ENCODE peak calls at places on chromosomes 13 and 19, in ten cellular contexts. One of them, this sample, is unnamed.

GRCh38 chr19:45443462-45444317 is 20.0 kb upstream of the ERCC1 start:
- DNase-seq in upper lobe of right lung: peak
- DNase-seq in trophoblast cell: peak
- DNase-seq in OCI-LY7: peak
- DNase-seq in A549: peak
- DNase-seq in fibroblast of lung: peak
- DNase-seq in Peyer's patch: peak
- DNase-seq in H1: peak
- DNase-seq in brain microvascular endothelial cell: peak
- DNase-seq in uterus: peak
- DNase-seq in this sample: peak

GRCh38 chr19:7743425-7743841 is 3.9 kb downstream of the CD209 start:
- DNase-seq in A549: no peak
- DNase-seq in OCI-LY7: peak
- DNase-seq in upper lobe of right lung: no peak
- DNase-seq in uterus: no peak
- DNase-seq in fibroblast of lung: no peak
- DNase-seq in brain microvascular endothelial cell: no peak
- DNase-seq in H1: no peak
- DNase-seq in trophoblast cell: no peak
- DNase-seq in Peyer's patch: no peak
- DNase-seq in this sample: no peak

GRCh38 chr13:45179428-45179827 is 21.4 kb downstream of the KCTD4 start:
- DNase-seq in upper lobe of right lung: no peak
- DNase-seq in brain microvascular endothelial cell: no peak
- DNase-seq in Peyer's patch: no peak
- DNase-seq in H1: no peak
- DNase-seq in A549: peak
- DNase-seq in fibroblast of lung: peak
- DNase-seq in trophoblast cell: no peak
- DNase-seq in uterus: no peak
- DNase-seq in OCI-LY7: no peak
- DNase-seq in this sample: peak

GRCh38 chr13:101289764-101290163 is 126.5 kb downstream of the NALCN start:
- DNase-seq in Peyer's patch: no peak
- DNase-seq in H1: peak
- DNase-seq in OCI-LY7: peak
- DNase-seq in A549: peak
- DNase-seq in upper lobe of right lung: no peak
- DNase-seq in uterus: no peak
- DNase-seq in brain microvascular endothelial cell: peak
- DNase-seq in fibroblast of lung: peak
- DNase-seq in trophoblast cell: peak
- DNase-seq in this sample: peak

GRCh38 chr19:50492303-50493052 is 15.8 kb upstream of the GARIN5A start:
- DNase-seq in fibroblast of lung: no peak
- DNase-seq in A549: peak
- DNase-seq in upper lobe of right lung: peak
- DNase-seq in H1: no peak
- DNase-seq in trophoblast cell: no peak
- DNase-seq in brain microvascular endothelial cell: no peak
- DNase-seq in Peyer's patch: no peak
- DNase-seq in uterus: no peak
- DNase-seq in OCI-LY7: no peak
- DNase-seq in this sample: no peak

GRCh38 chr19:46016426-46017094 is 6.3 kb downstream of the PGLYRP1 start:
- DNase-seq in upper lobe of right lung: peak
- DNase-seq in uterus: peak
- DNase-seq in OCI-LY7: peak
- DNase-seq in Peyer's patch: peak
- DNase-seq in brain microvascular endothelial cell: peak
- DNase-seq in A549: peak
- DNase-seq in trophoblast cell: peak
- DNase-seq in H1: peak
- DNase-seq in fibroblast of lung: peak
- DNase-seq in this sample: peak

GRCh38 chr19:48613024-48613851 is 1.6 kb downstream of the FAM83E start:
- DNase-seq in uterus: no peak
- DNase-seq in upper lobe of right lung: peak
- DNase-seq in fibroblast of lung: no peak
- DNase-seq in trophoblast cell: no peak
- DNase-seq in Peyer's patch: no peak
- DNase-seq in A549: no peak
- DNase-seq in H1: no peak
- DNase-seq in brain microvascular endothelial cell: no peak
- DNase-seq in OCI-LY7: no peak
- DNase-seq in this sample: peak

GRCh38 chr13:109211616-109212015 is 574.8 kb downstream of the IRS2 start:
- DNase-seq in uterus: no peak
- DNase-seq in brain microvascular endothelial cell: peak
- DNase-seq in A549: peak
- DNase-seq in fibroblast of lung: no peak
- DNase-seq in trophoblast cell: peak
- DNase-seq in OCI-LY7: no peak
- DNase-seq in upper lobe of right lung: no peak
- DNase-seq in H1: no peak
- DNase-seq in Peyer's patch: no peak
- DNase-seq in this sample: no peak

GRCh38 chr13:88622362-88622973 is 951.3 kb downstream of the SLITRK5 start:
- DNase-seq in OCI-LY7: no peak
- DNase-seq in A549: no peak
- DNase-seq in brain microvascular endothelial cell: no peak
- DNase-seq in fibroblast of lung: no peak
- DNase-seq in upper lobe of right lung: no peak
- DNase-seq in Peyer's patch: no peak
- DNase-seq in uterus: no peak
- DNase-seq in trophoblast cell: peak
- DNase-seq in H1: no peak
- DNase-seq in this sample: no peak
- H3K27ac ChIP-seq in OCI-LY7: no peak
- H3K27ac ChIP-seq in A549: no peak
- H3K27ac ChIP-seq in brain microvascular endothelial cell: no peak
- H3K27ac ChIP-seq in fibroblast of lung: no peak
- H3K27ac ChIP-seq in upper lobe of right lung: no peak
- H3K27ac ChIP-seq in Peyer's patch: no peak
- H3K27ac ChIP-seq in uterus: no peak
- H3K27ac ChIP-seq in trophoblast cell: no peak
- H3K27ac ChIP-seq in H1: no peak
- H3K27ac ChIP-seq in this sample: no peak

DNA sequence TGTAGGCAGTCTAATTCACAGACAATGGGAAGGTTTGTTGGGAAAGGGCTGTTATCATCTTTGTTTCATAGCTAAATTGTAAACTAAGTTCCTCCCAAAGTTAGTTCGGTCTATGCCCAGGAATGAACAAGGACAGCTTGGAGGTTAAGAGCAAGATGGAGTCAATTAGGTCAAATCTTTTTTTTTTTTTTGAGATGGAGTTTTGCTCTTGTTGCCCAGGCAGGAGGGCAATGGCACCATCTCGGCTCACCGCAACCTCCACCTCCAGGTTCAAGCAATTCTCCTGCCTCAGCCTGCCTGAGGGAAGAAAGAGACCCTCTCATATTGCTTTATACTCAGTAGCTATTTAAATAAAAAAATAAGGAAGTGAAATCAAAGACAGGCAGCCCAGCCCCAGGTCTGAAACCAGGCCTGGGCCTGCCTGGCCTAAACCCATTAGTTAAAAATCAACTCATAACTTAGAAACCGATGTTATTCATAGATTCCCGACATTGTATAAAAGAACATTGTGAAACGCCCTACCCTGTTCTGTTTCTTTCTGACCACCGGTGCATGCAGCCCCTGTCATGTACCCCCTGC is 297.4 kb upstream of the SGCG start:
- DNase-seq in A549: no peak
- DNase-seq in fibroblast of lung: no peak
- DNase-seq in brain microvascular endothelial cell: no peak
- DNase-seq in Peyer's patch: no peak
- DNase-seq in OCI-LY7: peak
- DNase-seq in H1: no peak
- DNase-seq in uterus: no peak
- DNase-seq in trophoblast cell: no peak
- DNase-seq in upper lobe of right lung: no peak
- DNase-seq in this sample: no peak
- H3K4me3 ChIP-seq in A549: no peak
- H3K4me3 ChIP-seq in fibroblast of lung: no peak
- H3K4me3 ChIP-seq in brain microvascular endothelial cell: no peak
- H3K4me3 ChIP-seq in Peyer's patch: no peak
- H3K4me3 ChIP-seq in OCI-LY7: peak
- H3K4me3 ChIP-seq in H1: no peak
- H3K4me3 ChIP-seq in uterus: no peak
- H3K4me3 ChIP-seq in trophoblast cell: no peak
- H3K4me3 ChIP-seq in upper lobe of right lung: no peak
- H3K4me3 ChIP-seq in this sample: no peak

GRCh38 chr13:41199061-41199460 is 4.7 kb upstream of the KBTBD7 start:
- DNase-seq in upper lobe of right lung: no peak
- DNase-seq in brain microvascular endothelial cell: no peak
- DNase-seq in uterus: no peak
- DNase-seq in fibroblast of lung: no peak
- DNase-seq in OCI-LY7: no peak
- DNase-seq in A549: no peak
- DNase-seq in Peyer's patch: no peak
- DNase-seq in H1: no peak
- DNase-seq in trophoblast cell: no peak
- DNase-seq in this sample: no peak

GRCh38 chr13:41196011-41196410 is 1.6 kb upstream of the KBTBD7 start:
- DNase-seq in H1: no peak
- DNase-seq in uterus: no peak
- DNase-seq in fibroblast of lung: no peak
- DNase-seq in brain microvascular endothelial cell: no peak
- DNase-seq in A549: no peak
- DNase-seq in OCI-LY7: no peak
- DNase-seq in trophoblast cell: no peak
- DNase-seq in Peyer's patch: no peak
- DNase-seq in upper lobe of right lung: no peak
- DNase-seq in this sample: no peak

GRCh38 chr13:41199526-41199925 is 5.2 kb upstream of the KBTBD7 start:
- DNase-seq in Peyer's patch: peak
- DNase-seq in trophoblast cell: no peak
- DNase-seq in fibroblast of lung: no peak
- DNase-seq in A549: no peak
- DNase-seq in OCI-LY7: peak
- DNase-seq in uterus: no peak
- DNase-seq in brain microvascular endothelial cell: no peak
- DNase-seq in upper lobe of right lung: no peak
- DNase-seq in H1: no peak
- DNase-seq in this sample: no peak

GRCh38 chr13:41193919-41194824 is at the start of gene KBTBD7:
- DNase-seq in upper lobe of right lung: peak
- DNase-seq in Peyer's patch: peak
- DNase-seq in fibroblast of lung: peak
- DNase-seq in H1: peak
- DNase-seq in trophoblast cell: peak
- DNase-seq in OCI-LY7: peak
- DNase-seq in brain microvascular endothelial cell: peak
- DNase-seq in A549: peak
- DNase-seq in uterus: peak
- DNase-seq in this sample: peak

GRCh38 chr13:41196620-41197019 is 2.3 kb upstream of the KBTBD7 start:
- DNase-seq in H1: no peak
- DNase-seq in fibroblast of lung: no peak
- DNase-seq in A549: no peak
- DNase-seq in trophoblast cell: peak
- DNase-seq in uterus: no peak
- DNase-seq in brain microvascular endothelial cell: no peak
- DNase-seq in Peyer's patch: no peak
- DNase-seq in OCI-LY7: peak
- DNase-seq in upper lobe of right lung: no peak
- DNase-seq in this sample: no peak
- H3K27ac ChIP-seq in H1: no peak
- H3K27ac ChIP-seq in fibroblast of lung: no peak
- H3K27ac ChIP-seq in A549: no peak
- H3K27ac ChIP-seq in trophoblast cell: no peak
- H3K27ac ChIP-seq in uterus: no peak
- H3K27ac ChIP-seq in brain microvascular endothelial cell: no peak
- H3K27ac ChIP-seq in Peyer's patch: no peak
- H3K27ac ChIP-seq in OCI-LY7: no peak
- H3K27ac ChIP-seq in upper lobe of right lung: no peak
- H3K27ac ChIP-seq in this sample: no peak

GRCh38 chr19:51800849-51801244 is 5.9 kb downstream of the FPR3 start:
- DNase-seq in brain microvascular endothelial cell: no peak
- DNase-seq in OCI-LY7: no peak
- DNase-seq in fibroblast of lung: no peak
- DNase-seq in upper lobe of right lung: no peak
- DNase-seq in Peyer's patch: no peak
- DNase-seq in uterus: no peak
- DNase-seq in A549: no peak
- DNase-seq in H1: no peak
- DNase-seq in trophoblast cell: no peak
- DNase-seq in this sample: no peak

GRCh38 chr19:51798958-51799310 is 4.0 kb downstream of the FPR3 start:
- DNase-seq in OCI-LY7: no peak
- DNase-seq in A549: no peak
- DNase-seq in uterus: no peak
- DNase-seq in H1: no peak
- DNase-seq in trophoblast cell: no peak
- DNase-seq in Peyer's patch: no peak
- DNase-seq in upper lobe of right lung: peak
- DNase-seq in brain microvascular endothelial cell: no peak
- DNase-seq in fibroblast of lung: no peak
- DNase-seq in this sample: no peak

GRCh38 chr19:51799998-51800848 is 5.3 kb downstream of the FPR3 start:
- DNase-seq in OCI-LY7: no peak
- DNase-seq in fibroblast of lung: peak
- DNase-seq in H1: no peak
- DNase-seq in uterus: peak
- DNase-seq in A549: no peak
- DNase-seq in upper lobe of right lung: no peak
- DNase-seq in brain microvascular endothelial cell: peak
- DNase-seq in trophoblast cell: no peak
- DNase-seq in Peyer's patch: no peak
- DNase-seq in this sample: no peak

GRCh38 chr19:51798127-51798526 is 3.2 kb downstream of the FPR3 start:
- DNase-seq in fibroblast of lung: no peak
- DNase-seq in A549: no peak
- DNase-seq in H1: no peak
- DNase-seq in upper lobe of right lung: no peak
- DNase-seq in uterus: no peak
- DNase-seq in trophoblast cell: no peak
- DNase-seq in Peyer's patch: no peak
- DNase-seq in OCI-LY7: no peak
- DNase-seq in brain microvascular endothelial cell: no peak
- DNase-seq in this sample: no peak

DNA sequence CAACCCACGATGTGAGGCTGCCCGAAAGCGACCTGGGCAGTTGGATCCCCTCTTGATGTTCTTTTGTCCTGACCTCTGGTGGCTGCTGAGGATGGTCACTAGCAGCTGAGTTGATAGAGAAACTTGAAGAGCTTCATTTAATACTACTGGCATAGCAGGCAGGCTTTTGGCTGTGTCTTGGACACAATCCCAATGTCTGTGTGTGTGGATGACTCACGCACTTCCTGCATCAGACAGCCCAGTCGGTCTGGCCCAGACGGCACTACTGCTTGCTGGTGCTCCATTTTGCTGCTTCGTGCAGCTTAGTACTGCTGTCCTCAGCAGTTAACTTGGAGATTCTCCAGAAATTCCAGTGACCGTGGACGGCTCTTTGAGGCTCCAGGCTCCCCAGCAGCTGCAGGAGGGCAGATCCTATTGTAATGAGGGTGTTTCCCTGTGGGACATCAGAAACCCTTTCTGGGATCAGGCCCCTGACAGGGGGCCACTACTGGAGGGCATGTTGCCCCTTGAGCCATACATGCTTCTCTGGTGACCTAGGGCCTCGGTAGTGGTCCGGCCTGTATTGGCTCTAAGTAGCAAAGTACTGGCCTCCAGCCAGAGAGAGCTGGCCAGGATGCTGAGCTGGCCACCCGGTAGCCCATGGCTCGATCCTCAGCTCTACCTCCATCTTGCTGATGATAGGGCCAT is 4.5 kb downstream of the FPR3 start:
- DNase-seq in OCI-LY7: no peak
- DNase-seq in trophoblast cell: peak
- DNase-seq in Peyer's patch: peak
- DNase-seq in brain microvascular endothelial cell: peak
- DNase-seq in uterus: peak
- DNase-seq in fibroblast of lung: peak
- DNase-seq in H1: no peak
- DNase-seq in A549: peak
- DNase-seq in upper lobe of right lung: peak
- DNase-seq in this sample: peak
- H3K4me3 ChIP-seq in OCI-LY7: no peak
- H3K4me3 ChIP-seq in trophoblast cell: no peak
- H3K4me3 ChIP-seq in Peyer's patch: no peak
- H3K4me3 ChIP-seq in brain microvascular endothelial cell: no peak
- H3K4me3 ChIP-seq in uterus: no peak
- H3K4me3 ChIP-seq in fibroblast of lung: peak
- H3K4me3 ChIP-seq in H1: no peak
- H3K4me3 ChIP-seq in A549: no peak
- H3K4me3 ChIP-seq in upper lobe of right lung: no peak
- H3K4me3 ChIP-seq in this sample: no peak

This sample was measured in small intestine.